ENCODE peak calls at places on chromosomes 13 and 19, in ten cellular contexts. I is HFF-Myc, S is tibial nerve, Q is heart left ventricle, B is adrenal gland, T is H9, R is psoas muscle, N is left lung, P is AG10803, F is Panc1. J is an unnamed sample.

GRCh38 chr13:99422556-99423220 is 78.6 kb upstream of the TM9SF2 start:
- DNase-seq in I (no peak), P (no peak), N (no peak), T (no peak), Q (no peak), F (no peak), R (no peak), S (no peak), B (no peak), J (no peak)

GRCh38 chr13:99380921-99381645 is 73.9 kb upstream of the GPR183 start:
- DNase-seq in S (no peak), R (no peak), F (no peak), P (no peak), Q (no peak), N (no peak), B (no peak), I (no peak), T (no peak), J (no peak)

GRCh38 chr19:4914736-4915501 is 5.6 kb downstream of the UHRF1 start:
- DNase-seq in T (no peak), Q (no peak), I (peak; percentile 89), P (peak; percentile 54), B (no peak), F (no peak), R (no peak), N (peak; percentile 43), S (peak; percentile 25), J (peak; percentile 35)

GRCh38 chr19:850221-850978 is 1.7 kb upstream of the ELANE start:
- DNase-seq in R (peak; percentile 96), N (peak; percentile 86), Q (peak; percentile 94), T (peak; percentile 42), I (no peak), P (peak; percentile 95), S (peak; percentile 94), B (peak; percentile 96), F (no peak), J (peak; percentile 88)

GRCh38 chr19:52991484-52991883 is 22.2 kb upstream of the ERVV-1 start:
- DNase-seq in T (no peak), N (no peak), B (peak; percentile 32), I (no peak), Q (no peak), F (peak; percentile 63), S (no peak), P (peak; percentile 63), R (no peak), J (peak; percentile 3)

GRCh38 chr13:25046274-25046984 is 49.5 kb upstream of the PABPC3 start:
- DNase-seq in F (no peak), S (no peak), B (no peak), I (no peak), Q (no peak), T (peak; percentile 53), R (no peak), P (no peak), N (no peak), J (no peak)

GRCh38 chr13:75838366-75839017 is 202.4 kb downstream of the LMO7 start:
- DNase-seq in I (no peak), F (no peak), T (no peak), Q (no peak), R (no peak), P (peak; percentile 45), N (no peak), S (no peak), B (no peak), J (no peak)

GRCh38 chr13:35953537-35954206 is 177.5 kb downstream of the DCLK1 start:
- DNase-seq in N (peak; percentile 50), I (peak; percentile 87), T (peak; percentile 75), S (peak; percentile 86), Q (peak; percentile 84), F (no peak), R (peak; percentile 88), P (peak; percentile 98), B (peak; percentile 56), J (peak; percentile 97)

GRCh38 chr13:51552027-51552426 is 32.2 kb upstream of the WDFY2 start:
- DNase-seq in R (no peak), F (no peak), Q (no peak), N (no peak), I (no peak), P (no peak), B (peak; percentile 23), S (no peak), T (no peak), J (no peak)

GRCh38 chr13:50911051-50911690 is 1.6 kb downstream of the RNASEH2B start:
- DNase-seq in P (peak; percentile 12), T (no peak), I (no peak), F (no peak), R (no peak), S (no peak), Q (no peak), B (no peak), N (no peak), J (no peak)

GRCh38 chr13:94966380-94966779 is 254.0 kb upstream of the SOX21 start:
- DNase-seq in T (no peak), B (no peak), I (no peak), P (no peak), F (no peak), Q (no peak), S (no peak), R (no peak), N (no peak), J (no peak)

GRCh38 chr13:34162545-34162936 is 344.6 kb downstream of the RFC3 start:
- DNase-seq in P (peak; percentile 91), F (no peak), R (no peak), T (no peak), S (no peak), Q (no peak), N (no peak), B (no peak), I (peak; percentile 5), J (no peak)

GRCh38 chr13:33078268-33078667 is 62.0 kb downstream of the KL start:
- DNase-seq in N (no peak), T (no peak), Q (no peak), F (no peak), P (no peak), B (no peak), I (no peak), S (no peak), R (no peak), J (no peak)

GRCh38 chr19:48954595-48955307 is at the start of gene BAX:
- DNase-seq in B (peak; percentile 98), P (peak; percentile 92), N (peak; percentile 97), T (peak; percentile 99), I (peak; percentile 87), Q (peak; percentile 99), S (peak; percentile 92), F (peak; percentile 62), R (peak; percentile 99), J (peak; percentile 86)

GRCh38 chr13:75312884-75313520 is 169.0 kb downstream of the TBC1D4 start:
- DNase-seq in T (no peak), P (no peak), S (no peak), N (no peak), I (no peak), B (no peak), F (no peak), Q (no peak), R (no peak), J (no peak)

DNA sequence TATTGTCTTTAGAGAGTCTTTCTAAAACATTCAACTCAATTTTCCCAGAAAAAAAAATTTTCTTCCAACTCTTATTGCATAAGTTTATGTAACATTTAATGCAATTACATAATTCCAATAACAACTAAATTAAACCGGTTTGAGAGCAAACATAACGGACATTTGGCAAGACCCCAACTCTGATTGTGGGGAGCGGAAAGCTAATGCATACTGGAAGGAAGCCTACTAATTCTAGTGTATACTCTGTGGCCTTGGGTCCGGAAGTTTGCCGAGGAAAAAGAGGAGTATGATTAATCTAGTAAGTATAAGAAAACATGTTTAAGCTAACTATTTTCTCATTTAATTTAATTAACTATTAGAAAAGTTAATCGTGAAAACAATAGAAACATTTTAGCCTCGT is 21.3 kb upstream of the MIR17HG start:
- DNase-seq in F (no peak), S (no peak), I (no peak), B (no peak), P (no peak), Q (no peak), T (no peak), N (no peak), R (no peak), J (no peak)
- TF ChIP-seq CTCF in F (no peak), S (no peak), I (no peak), B (no peak), P (no peak), Q (no peak), T (no peak), N (no peak), R (no peak), J (no peak)

GRCh38 chr13:30113531-30113930 is 193.8 kb downstream of the KATNAL1 start:
- DNase-seq in I (no peak), R (no peak), T (no peak), S (no peak), B (no peak), P (no peak), F (no peak), N (no peak), Q (no peak), J (no peak)
- TF ChIP-seq CTCF in I (no peak), R (no peak), T (no peak), S (no peak), B (no peak), P (no peak), F (no peak), N (no peak), Q (no peak), J (no peak)

GRCh38 chr13:79637086-79637763 is 156.3 kb downstream of the NDFIP2 start:
- DNase-seq in T (no peak), N (no peak), P (no peak), R (peak; percentile 84), F (no peak), S (no peak), Q (peak; percentile 88), B (peak; percentile 30), I (no peak), J (no peak)

GRCh38 chr13:79646880-79647279 is 165.9 kb downstream of the NDFIP2 start:
- DNase-seq in T (no peak), N (no peak), R (no peak), F (no peak), B (no peak), S (no peak), P (no peak), Q (no peak), I (no peak), J (no peak)

GRCh38 chr13:79647518-79647917 is 166.6 kb downstream of the NDFIP2 start:
- DNase-seq in I (no peak), N (no peak), P (no peak), R (no peak), S (no peak), F (no peak), B (no peak), T (no peak), Q (no peak), J (no peak)

GRCh38 chr13:79645569-79645968 is 164.6 kb downstream of the NDFIP2 start:
- DNase-seq in Q (no peak), T (no peak), F (no peak), B (no peak), P (no peak), N (no peak), R (no peak), S (no peak), I (no peak), J (no peak)

GRCh38 chr13:79642596-79642995 is 161.6 kb downstream of the NDFIP2 start:
- DNase-seq in S (no peak), B (no peak), R (no peak), N (no peak), F (no peak), P (peak; percentile 3), I (no peak), T (no peak), Q (no peak), J (no peak)
- TF ChIP-seq CTCF in S (no peak), B (no peak), R (no peak), N (no peak), F (peak; percentile 27), P (peak; percentile 24), I (no peak), T (no peak), Q (no peak), J (no peak)

GRCh38 chr13:100694722-100695644 is 20.4 kb upstream of the TMTC4 start:
- DNase-seq in I (no peak), B (peak; percentile 89), R (no peak), F (no peak), P (peak; percentile 46), S (no peak), Q (no peak), T (peak; percentile 84), N (peak; percentile 42), J (no peak)
- TF ChIP-seq CTCF in I (peak; percentile 76), B (peak; percentile 36), R (peak; percentile 20), F (peak; percentile 73), P (peak; percentile 58), S (no peak), Q (no peak), T (peak; percentile 79), N (no peak), J (peak; percentile 42)

J was measured in AG09319.